ENCODE peak calls at places on chromosomes 5 and 9, in seven cellular contexts. Y is suprapubic skin, Q is transverse colon, X is left ventricle myocardium inferior, W is HCT116, D is body of pancreas, O is hepatocyte. Z is an unnamed sample. For H3K4me1, the result is how much of the 10 kb centered on the place peaks cover.

GRCh38 chr9:136667940-136668760 is 5.4 kb downstream of the EGFL7 start:
- DNase-seq in Y (no peak), O (no peak), X (no peak), D (no peak), Q (no peak), W (no peak), Z (no peak)

GRCh38 chr5:59422026-59422941 is 471.2 kb downstream of the PDE4D start:
- DNase-seq in X (no peak), Q (no peak), O (peak), Y (no peak), W (no peak), D (no peak), Z (no peak)

GRCh38 chr5:58074717-58075116 is 385.2 kb downstream of the PLK2 start:
- DNase-seq in D (no peak), X (no peak), W (no peak), Y (no peak), O (no peak), Q (no peak), Z (no peak)

GRCh38 chr9:105510024-105510423 is 47.9 kb upstream of the FKTN start:
- DNase-seq in D (no peak), Y (no peak), W (no peak), X (no peak), O (no peak), Q (no peak), Z (no peak)

GRCh38 chr5:56019306-56020272 is 24.8 kb upstream of the IL6ST start:
- DNase-seq in Y (no peak), D (no peak), Q (no peak), O (no peak), W (no peak), X (no peak), Z (no peak)

GRCh38 chr5:142844881-142845280 is 74.7 kb downstream of the ARHGAP26 start:
- DNase-seq in W (no peak), O (no peak), D (no peak), Q (no peak), X (no peak), Y (no peak), Z (no peak)

GRCh38 chr5:157564149-157564711 is 11.3 kb downstream of the ADAM19 start:
- DNase-seq in Y (no peak), O (no peak), D (peak), X (no peak), W (no peak), Q (no peak), Z (no peak)

GRCh38 chr9:96680812-96681499 is 25.8 kb upstream of the PRXL2C start:
- DNase-seq in Y (no peak), X (no peak), W (no peak), Q (no peak), O (no peak), D (no peak), Z (no peak)

GRCh38 chr5:79297661-79298060 is 61.7 kb downstream of the JMY start:
- DNase-seq in W (no peak), D (no peak), Y (no peak), X (no peak), Q (no peak), O (no peak), Z (no peak)

GRCh38 chr9:98522487-98522886 is 186.2 kb downstream of the GABBR2 start:
- DNase-seq in W (no peak), D (no peak), Y (no peak), Q (no peak), X (no peak), O (no peak), Z (no peak)

GRCh38 chr5:172952034-172952511 is 7.2 kb upstream of the RPL26L1 start:
- DNase-seq in X (no peak), Q (no peak), O (no peak), D (no peak), W (no peak), Y (no peak), Z (no peak)

GRCh38 chr5:149228610-149229297 is 42.9 kb upstream of the AFAP1L1 start:
- DNase-seq in W (peak), O (peak), X (no peak), D (peak), Q (peak), Y (no peak), Z (no peak)

GRCh38 chr9:3884736-3885135 is 358.9 kb upstream of the RFX3 start:
- DNase-seq in W (no peak), Q (no peak), X (no peak), D (no peak), O (no peak), Y (no peak), Z (peak)

GRCh38 chr5:143966280-143966679 is 154.3 kb downstream of the HMHB1 start:
- DNase-seq in D (no peak), X (no peak), Y (no peak), W (no peak), Q (no peak), O (no peak), Z (no peak)

GRCh38 chr9:126347093-126347492 is 20.5 kb downstream of the MVB12B start:
- DNase-seq in X (no peak), Y (no peak), W (no peak), O (no peak), D (peak), Q (no peak), Z (no peak)

GRCh38 chr9:17742065-17742464 is 163.2 kb downstream of the SH3GL2 start:
- DNase-seq in X (no peak), O (no peak), Y (no peak), D (no peak), Q (no peak), W (no peak), Z (no peak)

GRCh38 chr9:136644593-136645342 is 17.9 kb upstream of the EGFL7 start:
- DNase-seq in O (peak), Q (peak), Y (no peak), D (peak), X (peak), W (peak), Z (peak)

GRCh38 chr9:98248737-98249474 is 6.5 kb downstream of the TBC1D2 start:
- DNase-seq in W (no peak), O (peak), Q (peak), D (peak), X (peak), Y (no peak), Z (peak)

GRCh38 chr5:92930057-92930456 is 651.0 kb downstream of the NR2F1-AS1 start:
- DNase-seq in W (no peak), Q (no peak), X (no peak), O (no peak), D (no peak), Y (no peak), Z (no peak)

GRCh38 chr5:168683927-168684295 is 104.7 kb upstream of the PANK3 start:
- DNase-seq in Q (no peak), X (no peak), W (no peak), Y (no peak), O (no peak), D (no peak), Z (no peak)

GRCh38 chr9:120393386-120394057 is 186.4 kb downstream of the CDK5RAP2 start:
- DNase-seq in O (no peak), D (no peak), X (no peak), Q (no peak), W (no peak), Y (no peak), Z (no peak)

GRCh38 chr5:151469386-151469785 is 22.0 kb downstream of the SLC36A1 start:
- DNase-seq in O (no peak), W (no peak), Q (no peak), X (no peak), D (no peak), Y (no peak), Z (no peak)

GRCh38 chr9:5582835-5583195 is 46.1 kb upstream of the RIC1 start:
- DNase-seq in W (no peak), D (no peak), O (no peak), Y (no peak), X (peak), Q (no peak), Z (no peak)

GRCh38 chr9:88179080-88179521 is 40.8 kb upstream of the SPATA31C2 start:
- DNase-seq in Y (no peak), Q (peak), W (no peak), X (peak), O (no peak), D (no peak), Z (peak)

GRCh38 chr5:178527458-178528307 is 62.5 kb downstream of the COL23A1 start:
- DNase-seq in O (no peak), W (no peak), Y (no peak), D (no peak), Q (no peak), X (peak), Z (no peak)

GRCh38 chr5:5648694-5649093 is 226.2 kb downstream of the ICE1 start:
- DNase-seq in Q (no peak), O (no peak), D (no peak), W (no peak), Y (no peak), X (no peak), Z (no peak)

GRCh38 chr5:32612134-32612888 is 27.0 kb downstream of the SUB1 start:
- DNase-seq in D (no peak), W (no peak), O (no peak), X (no peak), Y (no peak), Q (peak), Z (no peak)

GRCh38 chr9:108270041-108270440 is 585.7 kb downstream of the ACTL7B start:
- DNase-seq in Q (no peak), X (no peak), D (no peak), Y (no peak), W (no peak), O (peak), Z (no peak)

GRCh38 chr9:89544280-89544664 is 46.4 kb upstream of the SEMA4D start:
- DNase-seq in Y (peak), W (no peak), O (no peak), X (no peak), D (no peak), Q (no peak), Z (no peak)

GRCh38 chr9:104780796-104781395 is 17.0 kb downstream of the NIPSNAP3B start:
- DNase-seq in O (no peak), D (no peak), Y (no peak), W (peak), Q (no peak), X (no peak), Z (no peak)

GRCh38 chr5:122673343-122673742 is 101.5 kb upstream of the SNX2 start:
- DNase-seq in W (no peak), Y (no peak), X (peak), Q (no peak), D (peak), O (no peak), Z (no peak)

GRCh38 chr9:20693068-20693467 is 9.0 kb downstream of the FOCAD start:
- DNase-seq in Q (no peak), X (no peak), D (no peak), Y (no peak), O (peak), W (no peak), Z (no peak)

GRCh38 chr5:177608243-177609075 is 8.5 kb downstream of the B4GALT7 start:
- DNase-seq in O (no peak), W (no peak), Q (no peak), D (no peak), Y (peak), X (no peak), Z (no peak)

GRCh38 chr9:32550046-32550608 is 2.0 kb upstream of the SMIM27 start:
- DNase-seq in X (no peak), Y (no peak), O (peak), W (no peak), D (no peak), Q (no peak), Z (no peak)
- TF ChIP-seq CTCF in X (no peak), Y (no peak), O (no peak), W (no peak), D (no peak), Q (no peak), Z (no peak)

DNA sequence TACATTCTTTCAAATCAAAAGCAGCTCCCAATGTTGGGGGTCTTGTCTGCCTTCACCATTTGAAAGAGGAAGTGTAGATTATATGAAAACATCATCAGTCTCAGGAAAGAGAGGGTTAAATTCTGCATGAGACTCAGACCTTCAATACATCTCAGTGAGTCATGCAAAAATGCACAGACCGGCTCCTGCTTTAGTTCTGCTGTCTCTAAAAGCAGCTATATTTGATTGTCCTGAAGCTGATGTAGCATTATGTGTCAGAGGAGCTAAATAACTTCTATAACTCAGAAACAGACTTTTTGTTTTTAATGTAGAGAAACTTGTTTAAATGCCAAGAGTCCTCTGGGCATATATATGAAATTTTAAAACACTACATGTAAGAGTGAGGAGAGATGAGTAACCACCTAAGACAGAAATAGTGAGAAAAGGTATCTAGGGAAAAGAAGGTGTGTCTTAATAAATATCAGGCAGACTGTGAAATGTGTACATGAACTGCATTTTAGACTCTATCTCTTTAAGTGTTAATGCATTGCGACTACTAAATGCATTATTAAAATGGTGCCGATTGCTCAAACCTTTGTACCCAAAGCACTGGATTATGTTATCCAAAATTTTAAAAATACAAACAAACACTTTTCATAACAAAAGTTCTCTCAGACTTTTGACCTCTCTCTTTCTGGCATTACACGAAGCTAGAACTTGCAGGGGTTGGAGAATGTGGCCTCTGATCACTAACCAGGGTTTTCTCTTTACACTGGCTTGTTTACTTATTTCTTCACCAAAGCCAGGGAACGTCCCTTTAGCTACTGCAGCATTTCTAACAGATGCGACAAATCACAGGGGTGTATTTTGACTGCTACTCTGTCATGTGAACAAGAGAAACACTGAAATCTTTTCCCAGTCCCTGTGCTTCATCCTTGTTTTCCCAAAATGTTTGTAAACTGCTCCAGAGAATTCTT is 302.3 kb downstream of the ARL15 start:
- DNase-seq in D (peak), O (peak), Q (no peak), Y (no peak), X (no peak), W (no peak), Z (no peak)
- H3K4me1 ChIP-seq in D (under half), O (under half), Q (under half), Y (under half), X (under half), W (under half), Z (under half)

GRCh38 chr5:160198148-160198545 is 31.2 kb upstream of the FABP6 start:
- DNase-seq in W (no peak), X (no peak), O (no peak), Q (no peak), D (no peak), Y (no peak), Z (no peak)

GRCh38 chr5:160199410-160199911 is 29.8 kb upstream of the FABP6 start:
- DNase-seq in X (peak), W (no peak), D (peak), Q (peak), Y (no peak), O (peak), Z (peak)

GRCh38 chr5:160197341-160198147 is 31.8 kb upstream of the FABP6 start:
- DNase-seq in X (peak), Q (no peak), D (peak), W (no peak), O (peak), Y (no peak), Z (no peak)

GRCh38 chr5:160198886-160199409 is 30.4 kb upstream of the FABP6 start:
- DNase-seq in Q (no peak), X (no peak), D (no peak), O (peak), Y (no peak), W (no peak), Z (no peak)
- H3K4me3 ChIP-seq in Q (no peak), X (peak), D (no peak), O (no peak), Y (peak), W (peak), Z (no peak)

DNA sequence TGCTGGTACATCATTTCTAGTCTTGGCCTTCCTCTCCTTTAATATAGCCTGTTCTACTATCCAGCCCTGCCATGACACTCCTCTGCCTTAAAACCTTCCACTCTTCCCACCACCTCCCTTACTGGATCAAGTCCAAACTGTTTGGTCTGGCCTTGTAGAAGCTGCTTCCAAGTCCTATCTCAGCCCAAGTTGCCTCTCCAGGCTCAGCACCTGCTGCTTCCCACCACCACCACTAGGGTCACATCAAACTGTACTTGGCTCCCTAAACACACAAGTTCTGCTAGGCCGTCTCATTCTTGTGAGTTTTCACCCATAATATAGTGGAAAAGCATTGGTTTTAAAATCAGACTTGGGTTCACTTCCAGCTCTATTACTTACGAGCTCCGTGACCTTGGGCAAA is 1.4 kb downstream of the NDUFA8 start:
- DNase-seq in D (peak), O (peak), W (peak), Q (peak), X (no peak), Y (peak), Z (no peak)
- TF ChIP-seq CTCF in D (peak), O (peak), W (peak), Q (peak), X (peak), Y (peak), Z (no peak)

Z was measured in mucosa of descending colon.